ENCODE peak calls at places on chromosomes 3 and 15, in six cellular contexts. O is AG09309; G is NCI-H1417 treated with DMSO at 0.1 percent for 48 hours; D is effector memory CD4-positive, alpha-beta T cell; S is stimulated activated CD8-positive, alpha-beta memory T cell treated with anti-CD3 and anti-CD28 coated beads, Interleukin-4, amount 100 ng/mL, for 24 hours; K is cerebellar cortex. I is an unnamed sample.

GRCh38 chr3:14980689-14981088 is 33.3 kb downstream of the NR2C2 start:
- DNase-seq in K (no peak), D (no peak), O (no peak), S (no peak), G (no peak), I (peak)

GRCh38 chr15:63510548-63510940 is 6.2 kb downstream of the USP3 start:
- DNase-seq in D (no peak), O (no peak), G (no peak), K (peak), S (no peak), I (no peak)

GRCh38 chr3:159187706-159188105 is 385.9 kb downstream of the MFSD1 start:
- DNase-seq in K (no peak), O (no peak), S (no peak), G (no peak), D (no peak), I (peak)

GRCh38 chr3:143241556-143241955 is 122.0 kb downstream of the CHST2 start:
- DNase-seq in S (no peak), G (no peak), K (no peak), O (peak), D (no peak), I (no peak)

GRCh38 chr3:111588527-111588926 is 6.6 kb downstream of the ZBED2 start:
- DNase-seq in K (no peak), D (no peak), O (no peak), G (no peak), S (no peak), I (no peak)

GRCh38 chr3:23830869-23831484 is 25.2 kb downstream of the UBE2E1 start:
- DNase-seq in K (no peak), S (no peak), O (no peak), G (no peak), D (no peak), I (no peak)

GRCh38 chr15:75065467-75065850 is 42.1 kb downstream of the PPCDC start:
- DNase-seq in S (no peak), O (no peak), G (no peak), K (no peak), D (no peak), I (no peak)

GRCh38 chr3:131072845-131073244 is 46.2 kb downstream of the NEK11 start:
- DNase-seq in D (no peak), S (no peak), G (no peak), K (no peak), O (no peak), I (peak)

GRCh38 chr3:13177236-13177635 is 104.0 kb upstream of the IQSEC1 start:
- DNase-seq in O (no peak), D (no peak), K (no peak), S (no peak), G (no peak), I (no peak)

I was measured in Karpas-422.